ENCODE peak calls at places on chromosome 19, in four cellular contexts. R is mesothelial cell of epicardium; N is suprapubic skin; B is CD4-positive, alpha-beta T cell. K is an unnamed sample.

GRCh38 chr19:1000095-1000494 is at the start of gene GRIN3B:
- DNase-seq in R (no peak), N (no peak), B (peak; percentile 68), K (peak; percentile 54)

GRCh38 chr19:49223472-49223871 is 65.9 kb downstream of the TRPM4 start:
- DNase-seq in R (no peak), N (no peak), B (no peak), K (no peak)

GRCh38 chr19:13029893-13030292 is 34.6 kb downstream of the NFIX start:
- DNase-seq in R (no peak), N (no peak), B (no peak), K (no peak)

GRCh38 chr19:35292986-35293732 is 1.2 kb downstream of the MAG start:
- DNase-seq in R (no peak), N (no peak), B (no peak), K (no peak)

GRCh38 chr19:35715981-35716734 is 1.6 kb upstream of the KMT2B start:
- DNase-seq in R (no peak), N (no peak), B (no peak), K (no peak)

GRCh38 chr19:18333680-18334079 is 6.7 kb upstream of the PGPEP1 start:
- DNase-seq in R (no peak), N (no peak), B (no peak), K (no peak)

GRCh38 chr19:54209748-54210494 is 9.3 kb downstream of the RPS9 start:
- DNase-seq in R (no peak), N (peak; percentile 90), B (no peak), K (no peak)

GRCh38 chr19:7336321-7336973 is 12.3 kb upstream of the ARHGEF18 start:
- DNase-seq in R (no peak), N (peak; percentile 51), B (no peak), K (no peak)

GRCh38 chr19:16441661-16442071 is 30.1 kb downstream of the EPS15L1 start:
- DNase-seq in R (no peak), N (no peak), B (no peak), K (peak; percentile 59)

GRCh38 chr19:33171222-33171795 is 22.8 kb upstream of the LRP3 start:
- DNase-seq in R (no peak), N (no peak), B (no peak), K (no peak)

GRCh38 chr19:41591951-41592562 is 16.1 kb downstream of the CEACAM21 start:
- DNase-seq in R (no peak), N (no peak), B (no peak), K (no peak)

GRCh38 chr19:33245948-33246728 is 20.5 kb upstream of the SLC7A10 start:
- DNase-seq in R (no peak), N (no peak), B (no peak), K (no peak)

GRCh38 chr19:56189785-56190184 is 7.8 kb downstream of the ZSCAN5B start:
- DNase-seq in R (no peak), N (no peak), B (no peak), K (no peak)

GRCh38 chr19:12202250-12202649 is 39.4 kb downstream of the ZNF136 start:
- DNase-seq in R (no peak), N (no peak), B (peak; percentile 45), K (no peak)

GRCh38 chr19:37979547-37980082 is 72.6 kb downstream of the SIPA1L3 start:
- DNase-seq in R (peak; percentile 48), N (no peak), B (no peak), K (no peak)

GRCh38 chr19:33143897-33144405 is 12.0 kb downstream of the WDR88 start:
- DNase-seq in R (peak; percentile 33), N (peak; percentile 73), B (peak; percentile 55), K (peak; percentile 77)

GRCh38 chr19:1132625-1133383 is 29.0 kb downstream of the GPX4 start:
- DNase-seq in R (no peak), N (no peak), B (no peak), K (no peak)

GRCh38 chr19:16702123-16702522 is 17.5 kb upstream of the NWD1 start:
- DNase-seq in R (no peak), N (peak; percentile 64), B (no peak), K (no peak)

GRCh38 chr19:17441241-17442135 is 7.0 kb downstream of the TMEM221 start:
- DNase-seq in R (no peak), N (no peak), B (peak; percentile 12), K (peak; percentile 31)

GRCh38 chr19:1001538-1002166 is 1.4 kb downstream of the GRIN3B start:
- DNase-seq in R (no peak), N (peak; percentile 79), B (peak; percentile 72), K (peak; percentile 73)

GRCh38 chr19:32877323-32877912 is 7.9 kb upstream of the SLC7A9 start:
- DNase-seq in R (no peak), N (no peak), B (no peak), K (no peak)

GRCh38 chr19:31639306-31639705 is 290.1 kb upstream of the TSHZ3 start:
- DNase-seq in R (no peak), N (no peak), B (no peak), K (no peak)

GRCh38 chr19:40565355-40565754 is 11.3 kb upstream of the SHKBP1 start:
- DNase-seq in R (no peak), N (no peak), B (no peak), K (no peak)

GRCh38 chr19:17292301-17293074 is 10.7 kb downstream of the ABHD8 start:
- DNase-seq in R (peak; percentile 71), N (peak; percentile 79), B (peak; percentile 75), K (peak; percentile 76)

GRCh38 chr19:20612711-20613316 is 47.2 kb upstream of the ZNF737 start:
- DNase-seq in R (no peak), N (no peak), B (no peak), K (no peak)

GRCh38 chr19:34359954-34360315 is 5.1 kb upstream of the GPI start:
- DNase-seq in R (no peak), N (no peak), B (no peak), K (no peak)

GRCh38 chr19:36054733-36055686 is at the start of gene WDR62:
- DNase-seq in R (peak; percentile 89), N (peak; percentile 96), B (peak; percentile 93), K (peak; percentile 90)

GRCh38 chr19:7995756-7996155 is 9.7 kb downstream of the ELAVL1 start:
- DNase-seq in R (no peak), N (no peak), B (no peak), K (no peak)

GRCh38 chr19:342801-343421 is 1.7 kb downstream of the MIER2 start:
- DNase-seq in R (no peak), N (peak; percentile 86), B (no peak), K (no peak)

GRCh38 chr19:49422407-49423277 is 599 bp downstream of the PTH2 start:
- DNase-seq in R (no peak), N (no peak), B (peak; percentile 40), K (peak; percentile 56)

GRCh38 chr19:38838986-38839761 is 7.6 kb upstream of the ECH1 start:
- DNase-seq in R (no peak), N (no peak), B (no peak), K (no peak)

GRCh38 chr19:9878511-9879196 is 43.5 kb downstream of the PIN1 start:
- DNase-seq in R (no peak), N (no peak), B (no peak), K (no peak)

GRCh38 chr19:40465025-40465780 is at the start of gene BLVRB:
- DNase-seq in R (no peak), N (no peak), B (no peak), K (no peak)

GRCh38 chr19:1177322-1178114 is 3.5 kb upstream of the SBNO2 start:
- DNase-seq in R (no peak), N (peak; percentile 88), B (no peak), K (no peak)

GRCh38 chr19:15123900-15124299 is 16.7 kb downstream of the SYDE1 start:
- DNase-seq in R (no peak), N (no peak), B (no peak), K (no peak)

GRCh38 chr19:13926715-13927114 is 11.5 kb downstream of the PODNL1 start:
- DNase-seq in R (no peak), N (no peak), B (no peak), K (no peak)

GRCh38 chr19:21902596-21902995 is 66.6 kb upstream of the ZNF43 start:
- DNase-seq in R (no peak), N (no peak), B (no peak), K (no peak)
- TF ChIP-seq CTCF in R (no peak), N (no peak), B (no peak), K (no peak)

DNA sequence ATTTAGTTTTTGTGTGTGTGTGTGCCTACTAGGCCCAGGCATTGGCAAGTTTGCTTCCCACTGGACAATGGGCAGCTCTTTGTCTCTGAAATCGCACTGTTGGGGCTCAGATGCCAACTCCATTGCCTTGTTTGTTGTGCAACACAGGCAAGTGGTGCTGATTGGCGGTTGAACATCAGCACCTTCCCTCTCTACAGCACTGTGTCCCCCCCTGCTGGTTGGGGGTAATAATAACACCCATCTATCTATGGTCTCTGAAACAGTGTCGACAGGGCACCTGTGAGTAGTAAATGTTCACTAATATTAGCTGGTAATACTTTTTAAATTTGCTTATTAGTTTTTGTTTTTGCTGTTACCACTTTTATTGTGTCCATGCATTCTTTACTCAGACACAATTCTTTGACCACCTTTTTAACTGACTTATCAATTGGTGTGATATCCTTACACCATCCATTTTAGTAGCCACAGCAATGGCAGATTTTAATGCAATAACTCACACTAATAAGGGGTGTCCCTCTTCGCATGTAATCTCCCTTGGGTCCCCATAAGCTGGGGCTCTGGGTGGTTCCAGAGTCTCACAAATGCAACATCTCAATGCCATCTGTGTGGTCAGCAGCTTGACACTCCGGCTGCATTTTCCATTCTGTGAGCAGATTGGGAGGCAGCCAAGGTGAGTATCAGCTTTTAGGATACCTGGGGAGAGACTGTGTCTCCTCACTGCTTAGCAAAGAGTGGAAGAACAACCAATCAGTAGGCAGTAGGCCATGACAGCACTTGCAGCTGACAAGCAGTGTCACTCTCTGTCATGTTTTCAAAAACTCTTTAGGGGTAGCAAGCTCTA is 47.7 kb upstream of the UQCRFS1 start:
- DNase-seq in R (no peak), N (peak; percentile 27), B (no peak), K (peak; percentile 53)
- TF ChIP-seq CTCF in R (peak; percentile 53), N (no peak), B (no peak), K (peak; percentile 68)

GRCh38 chr19:2462635-2463421 is 6.1 kb upstream of the LMNB2 start:
- DNase-seq in R (peak; percentile 50), N (peak; percentile 89), B (no peak), K (peak; percentile 72)
- TF ChIP-seq CTCF in R (no peak), N (no peak), B (no peak), K (no peak)

DNA sequence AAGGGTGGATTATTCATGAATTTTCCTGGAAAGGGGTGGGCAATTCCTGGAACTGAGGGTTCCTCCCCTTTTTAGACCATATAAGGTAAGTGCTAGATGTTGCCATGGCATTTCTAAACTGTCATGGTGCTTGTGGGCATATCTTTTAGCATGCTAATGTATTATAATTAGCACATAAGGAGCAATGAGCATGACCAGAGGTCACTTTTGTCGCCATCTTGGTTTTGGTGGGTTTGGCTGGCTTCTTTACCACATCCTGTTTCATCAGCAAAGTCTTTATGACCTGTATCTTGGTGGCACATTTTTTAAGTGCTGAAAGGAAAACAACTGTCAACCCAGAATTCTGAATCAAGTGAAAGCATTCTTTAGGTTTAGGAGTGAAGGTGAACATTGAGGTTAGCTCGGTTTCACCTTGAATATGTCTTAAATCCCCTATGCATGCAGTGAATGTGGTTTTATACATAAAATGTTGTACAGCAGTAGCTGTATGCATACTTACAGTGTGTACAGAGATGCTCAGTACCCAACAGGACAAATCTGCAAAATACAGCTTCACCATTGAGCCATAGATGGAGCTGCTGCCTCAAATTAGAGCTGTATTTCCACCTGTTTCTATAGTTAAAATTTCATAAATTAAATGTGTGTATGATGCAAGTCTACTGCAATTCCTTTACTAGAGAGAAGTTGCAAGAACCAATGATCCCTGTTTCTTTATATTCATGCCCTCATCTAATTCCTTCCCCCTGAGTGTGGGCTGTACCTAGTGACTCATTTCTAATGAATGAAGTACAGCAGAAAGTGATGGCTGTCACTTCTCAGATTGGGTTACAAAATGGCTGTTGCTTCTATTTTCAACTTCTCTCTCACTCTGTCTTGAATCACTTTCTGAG is 25.3 kb upstream of the IGSF23 start:
- DNase-seq in R (no peak), N (no peak), B (no peak), K (no peak)
- TF ChIP-seq CTCF in R (no peak), N (no peak), B (no peak), K (no peak)